ENCODE peak calls at places on chromosomes 11 and 22, in seven cellular contexts. H, G, M, T, V, J and P are unnamed samples.

GRCh38 chr22:41341990-41342389 is 39.8 kb upstream of the TEF start:
- DNase-seq in H (no peak), G (peak), M (peak), T (no peak), V (no peak), J (no peak), P (no peak)

GRCh38 chr22:41021655-41022454 is 70.5 kb upstream of the EP300 start:
- DNase-seq in H (peak), G (peak), M (peak), T (peak), V (peak), J (peak), P (peak)

GRCh38 chr11:72591785-72592490 is 82.3 kb downstream of the PDE2A start:
- DNase-seq in H (no peak), G (no peak), M (no peak), T (no peak), V (no peak), J (no peak), P (no peak)

GRCh38 chr11:26622201-26622600 is 50.1 kb upstream of the MUC15 start:
- DNase-seq in H (no peak), G (no peak), M (no peak), T (no peak), V (no peak), J (no peak), P (no peak)

GRCh38 chr11:27064086-27064485 is 23.5 kb downstream of the BBOX1 start:
- DNase-seq in H (no peak), G (no peak), M (no peak), T (no peak), V (no peak), J (no peak), P (no peak)

GRCh38 chr22:37925767-37926166 is 19.7 kb downstream of the MICALL1 start:
- DNase-seq in H (no peak), G (no peak), M (no peak), T (no peak), V (no peak), J (no peak), P (no peak)

GRCh38 chr11:133619973-133620372 is 87.7 kb upstream of the OPCML start:
- DNase-seq in H (no peak), G (no peak), M (no peak), T (no peak), V (no peak), J (peak), P (peak)

GRCh38 chr22:24789516-24789915 is 15.0 kb upstream of the PIWIL3 start:
- DNase-seq in H (no peak), G (no peak), M (no peak), T (no peak), V (no peak), J (no peak), P (no peak)

GRCh38 chr11:21552910-21553309 is 640.0 kb upstream of the ANO5 start:
- DNase-seq in H (no peak), G (no peak), M (no peak), T (no peak), V (no peak), J (no peak), P (no peak)

GRCh38 chr11:31870609-31871309 is 59.6 kb upstream of the PAX6 start:
- DNase-seq in H (peak), G (peak), M (peak), T (peak), V (peak), J (peak), P (peak)

GRCh38 chr11:131910491-131911387 is 540.3 kb downstream of the NTM start:
- DNase-seq in H (peak), G (peak), M (peak), T (peak), V (no peak), J (peak), P (peak)

GRCh38 chr22:47762141-47762540 is 999.7 kb downstream of the TBC1D22A start:
- DNase-seq in H (no peak), G (no peak), M (no peak), T (no peak), V (no peak), J (no peak), P (no peak)

GRCh38 chr11:134624166-134624920 is 212.3 kb upstream of the B3GAT1 start:
- DNase-seq in H (no peak), G (no peak), M (no peak), T (no peak), V (no peak), J (no peak), P (no peak)

GRCh38 chr11:30328676-30329075 is 5.8 kb downstream of the ARL14EP start:
- DNase-seq in H (no peak), G (no peak), M (peak), T (no peak), V (no peak), J (no peak), P (no peak)

GRCh38 chr22:23259916-23260644 is 79.8 kb downstream of the BCR start:
- DNase-seq in H (peak), G (no peak), M (no peak), T (no peak), V (no peak), J (peak), P (peak)

GRCh38 chr22:45671051-45671782 is 417 bp upstream of the ATXN10 start:
- DNase-seq in H (peak), G (peak), M (no peak), T (peak), V (no peak), J (no peak), P (peak)

GRCh38 chr11:64268687-64269379 is 15.6 kb downstream of the BAD start:
- DNase-seq in H (peak), G (peak), M (peak), T (no peak), V (peak), J (peak), P (peak)

GRCh38 chr11:70317576-70318305 is 47.3 kb downstream of the PPFIA1 start:
- DNase-seq in H (no peak), G (no peak), M (no peak), T (no peak), V (no peak), J (no peak), P (no peak)

GRCh38 chr22:36762687-36763260 is 13.1 kb downstream of the IFT27 start:
- DNase-seq in H (peak), G (peak), M (peak), T (no peak), V (no peak), J (no peak), P (no peak)

GRCh38 chr11:128187829-128188228 is 399.5 kb downstream of the ETS1 start:
- DNase-seq in H (no peak), G (no peak), M (peak), T (no peak), V (no peak), J (no peak), P (no peak)

GRCh38 chr11:112922606-112923005 is 38.6 kb upstream of the NCAM1 start:
- DNase-seq in H (peak), G (no peak), M (no peak), T (no peak), V (no peak), J (peak), P (no peak)

GRCh38 chr11:68598816-68599653 is 85.3 kb upstream of the GAL start:
- DNase-seq in H (no peak), G (peak), M (peak), T (no peak), V (peak), J (peak), P (no peak)

GRCh38 chr11:119476666-119477331 is 53.8 kb upstream of the THY1 start:
- DNase-seq in H (peak), G (no peak), M (no peak), T (no peak), V (no peak), J (peak), P (no peak)

GRCh38 chr22:27144345-27144744 is 487.0 kb downstream of the MIAT start:
- DNase-seq in H (no peak), G (no peak), M (no peak), T (no peak), V (no peak), J (no peak), P (peak)

GRCh38 chr11:47437746-47438418 is 11.1 kb downstream of the RAPSN start:
- DNase-seq in H (no peak), G (no peak), M (no peak), T (no peak), V (no peak), J (no peak), P (no peak)

GRCh38 chr11:85132839-85133238 is 494.3 kb downstream of the DLG2 start:
- DNase-seq in H (peak), G (no peak), M (peak), T (peak), V (no peak), J (peak), P (peak)

GRCh38 chr11:101880208-101880607 is 34.6 kb upstream of the CEP126 start:
- DNase-seq in H (no peak), G (peak), M (peak), T (no peak), V (no peak), J (no peak), P (peak)

GRCh38 chr11:9313648-9314290 is 624 bp downstream of the TMEM41B start:
- DNase-seq in H (no peak), G (peak), M (peak), T (no peak), V (no peak), J (no peak), P (peak)

GRCh38 chr11:64723117-64723906 is at the start of gene NRXN2:
- DNase-seq in H (peak), G (peak), M (peak), T (peak), V (peak), J (peak), P (peak)

DNA sequence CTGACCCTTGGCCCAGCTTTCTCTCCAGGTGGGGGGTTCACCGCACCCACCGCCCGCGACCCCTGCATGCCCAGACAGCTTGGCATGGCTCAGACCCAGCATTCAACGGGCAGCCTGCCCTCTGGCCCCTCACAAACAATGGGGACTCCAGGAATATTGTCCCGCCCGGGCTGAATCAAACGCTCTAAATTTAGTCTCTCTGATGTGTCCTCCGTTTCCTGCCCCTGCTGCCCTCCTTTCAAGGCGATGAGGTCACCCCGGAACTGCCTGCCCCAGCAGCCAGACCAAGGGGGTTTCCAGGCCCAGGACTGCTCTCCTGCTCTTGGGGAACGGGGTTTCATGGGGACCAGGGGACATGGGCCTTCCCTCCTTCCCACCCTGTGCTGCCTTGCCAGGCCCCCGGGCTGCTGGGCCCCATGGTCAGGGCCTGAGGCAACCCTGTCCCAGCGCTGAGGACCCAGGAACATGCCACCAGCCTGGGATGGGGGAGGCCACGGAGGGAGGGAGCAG is 10.1 kb upstream of the PDGFB start:
- DNase-seq in H (no peak), G (peak), M (peak), T (no peak), V (peak), J (no peak), P (no peak)
- H2BK5ac ChIP-seq in H (no peak), G (no peak), M (peak), T (peak), V (peak), J (peak), P (no peak)

GRCh38 chr11:62601114-62601363 is 626 bp downstream of the MTA2 start:
- DNase-seq in H (no peak), G (peak), M (no peak), T (no peak), V (no peak), J (no peak), P (no peak)

GRCh38 chr11:62600367-62601113 is 1.1 kb downstream of the MTA2 start:
- DNase-seq in H (no peak), G (no peak), M (no peak), T (no peak), V (no peak), J (no peak), P (peak)

GRCh38 chr11:62601364-62602140 is at the start of gene MTA2:
- DNase-seq in H (peak), G (peak), M (peak), T (peak), V (peak), J (peak), P (peak)

GRCh38 chr11:62599909-62600308 is 1.8 kb downstream of the MTA2 start:
- DNase-seq in H (no peak), G (no peak), M (no peak), T (no peak), V (no peak), J (no peak), P (peak)

GRCh38 chr11:62599069-62599696 is 2.5 kb downstream of the MTA2 start:
- DNase-seq in H (peak), G (peak), M (peak), T (peak), V (peak), J (peak), P (peak)
- H2BK5ac ChIP-seq in H (no peak), G (no peak), M (peak), T (no peak), V (no peak), J (no peak), P (no peak)

DNA sequence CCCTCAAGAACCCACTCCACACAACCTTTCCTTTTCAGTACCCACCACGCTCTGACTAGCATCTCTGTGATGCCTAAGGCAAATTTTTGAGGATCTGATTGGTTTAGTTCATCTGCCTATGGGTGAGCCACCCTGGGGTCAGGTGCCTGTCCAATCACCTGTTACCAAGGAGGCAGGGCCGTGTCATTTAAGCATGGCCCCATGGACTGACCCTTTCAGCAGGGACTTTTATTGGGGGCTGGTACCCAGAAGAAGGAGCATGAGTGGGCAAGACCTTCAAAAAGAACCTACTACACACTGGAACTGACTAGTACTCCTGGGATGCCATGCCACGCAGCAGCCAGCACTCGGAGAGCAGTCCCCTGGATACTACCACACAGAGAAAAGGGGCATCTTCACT is 28.4 kb downstream of the C11orf91 start:
- DNase-seq in H (no peak), G (no peak), M (no peak), T (no peak), V (no peak), J (no peak), P (no peak)
- H2BK5ac ChIP-seq in H (no peak), G (no peak), M (no peak), T (no peak), V (no peak), J (no peak), P (no peak)

GRCh38 chr11:58917159-58917765 is 22.0 kb upstream of the GLYATL1 start:
- DNase-seq in H (no peak), G (no peak), M (no peak), T (no peak), V (no peak), J (no peak), P (no peak)

GRCh38 chr11:58921778-58922390 is 17.4 kb upstream of the GLYATL1 start:
- DNase-seq in H (no peak), G (no peak), M (no peak), T (no peak), V (no peak), J (no peak), P (no peak)

GRCh38 chr11:58922475-58922874 is 16.8 kb upstream of the GLYATL1 start:
- DNase-seq in H (no peak), G (no peak), M (no peak), T (no peak), V (no peak), J (no peak), P (no peak)

GRCh38 chr11:58919561-58919960 is 19.7 kb upstream of the GLYATL1 start:
- DNase-seq in H (no peak), G (no peak), M (peak), T (no peak), V (no peak), J (no peak), P (no peak)

DNA sequence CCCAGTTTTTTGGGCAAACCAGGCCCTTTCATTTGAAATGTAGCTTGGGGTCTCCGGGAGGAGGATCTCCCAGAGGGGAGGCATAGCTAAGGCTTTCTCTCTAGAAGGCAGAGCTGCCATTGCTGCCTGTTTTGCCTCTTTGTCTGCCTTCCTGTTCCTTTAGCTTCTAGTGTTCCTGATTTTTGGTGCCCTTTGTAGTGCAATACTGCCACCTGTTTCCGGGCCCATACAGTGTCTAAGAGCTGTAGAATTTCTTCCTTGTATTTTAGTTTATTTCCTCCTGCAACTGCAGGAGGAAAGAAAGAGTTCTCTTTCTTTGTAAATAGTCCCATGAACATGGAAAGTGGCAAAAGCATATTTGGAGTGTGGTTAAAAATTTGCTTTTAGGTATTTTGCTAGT is 19.3 kb upstream of the GLYATL1 start:
- DNase-seq in H (no peak), G (no peak), M (no peak), T (no peak), V (no peak), J (no peak), P (no peak)
- H2BK5ac ChIP-seq in H (no peak), G (no peak), M (no peak), T (no peak), V (no peak), J (no peak), P (no peak)

GRCh38 chr11:79237676-79238075 is 203.2 kb downstream of the TENM4 start:
- DNase-seq in H (no peak), G (peak), M (peak), T (no peak), V (no peak), J (no peak), P (no peak)
- H2BK5ac ChIP-seq in H (no peak), G (no peak), M (peak), T (no peak), V (peak), J (no peak), P (no peak)